ENCODE peak calls at places on chromosomes 2 and 18, in seven cellular contexts. D, X, Z, E, L, K and A are unnamed samples.

GRCh38 chr18:697771-698170 is 14.7 kb downstream of the ENOSF1 start:
- DNase-seq in D (no peak), X (no peak), Z (no peak), E (no peak), L (no peak), K (no peak), A (no peak)

GRCh38 chr2:85353876-85354285 is 447 bp downstream of the RETSAT start:
- DNase-seq in D (peak), X (no peak), Z (peak), E (peak), L (peak), K (no peak), A (no peak)

GRCh38 chr2:241161646-241162281 is 11.5 kb downstream of the PPP1R7 start:
- DNase-seq in D (no peak), X (no peak), Z (no peak), E (no peak), L (no peak), K (no peak), A (no peak)

GRCh38 chr2:229137623-229138022 is 133.5 kb downstream of the PID1 start:
- DNase-seq in D (no peak), X (no peak), Z (no peak), E (no peak), L (no peak), K (no peak), A (no peak)

GRCh38 chr18:74806700-74807416 is 209.2 kb downstream of the ZNF407 start:
- DNase-seq in D (no peak), X (no peak), Z (no peak), E (peak), L (peak), K (peak), A (no peak)

GRCh38 chr2:220987839-220988238 is 584.3 kb downstream of the EPHA4 start:
- DNase-seq in D (no peak), X (no peak), Z (no peak), E (no peak), L (no peak), K (no peak), A (no peak)

GRCh38 chr2:46909771-46910419 is 5.7 kb downstream of the MCFD2 start:
- DNase-seq in D (no peak), X (no peak), Z (no peak), E (peak), L (peak), K (peak), A (no peak)

GRCh38 chr2:85431787-85432186 is 13.3 kb downstream of the SH2D6 start:
- DNase-seq in D (no peak), X (no peak), Z (no peak), E (no peak), L (no peak), K (no peak), A (no peak)

GRCh38 chr2:33531345-33532059 is 55.1 kb downstream of the RASGRP3 start:
- DNase-seq in D (no peak), X (no peak), Z (no peak), E (no peak), L (no peak), K (peak), A (no peak)

GRCh38 chr18:9612989-9613388 is 1.4 kb downstream of the PPP4R1 start:
- DNase-seq in D (no peak), X (no peak), Z (no peak), E (no peak), L (no peak), K (no peak), A (no peak)

GRCh38 chr18:9614401-9615279 is at the start of gene PPP4R1:
- DNase-seq in D (peak), X (peak), Z (peak), E (no peak), L (peak), K (no peak), A (peak)

GRCh38 chr18:9613550-9614400 is 584 bp downstream of the PPP4R1 start:
- DNase-seq in D (peak), X (no peak), Z (peak), E (no peak), L (peak), K (no peak), A (peak)

GRCh38 chr18:9615280-9615797 is 980 bp upstream of the PPP4R1 start:
- DNase-seq in D (no peak), X (no peak), Z (no peak), E (no peak), L (no peak), K (no peak), A (no peak)

GRCh38 chr18:9612215-9612830 is 2.0 kb downstream of the PPP4R1 start:
- DNase-seq in D (no peak), X (no peak), Z (peak), E (peak), L (peak), K (no peak), A (peak)
- TF ChIP-seq JUND in D (no peak), X (no peak), Z (no peak), E (no peak), L (no peak), K (no peak), A (no peak)

DNA sequence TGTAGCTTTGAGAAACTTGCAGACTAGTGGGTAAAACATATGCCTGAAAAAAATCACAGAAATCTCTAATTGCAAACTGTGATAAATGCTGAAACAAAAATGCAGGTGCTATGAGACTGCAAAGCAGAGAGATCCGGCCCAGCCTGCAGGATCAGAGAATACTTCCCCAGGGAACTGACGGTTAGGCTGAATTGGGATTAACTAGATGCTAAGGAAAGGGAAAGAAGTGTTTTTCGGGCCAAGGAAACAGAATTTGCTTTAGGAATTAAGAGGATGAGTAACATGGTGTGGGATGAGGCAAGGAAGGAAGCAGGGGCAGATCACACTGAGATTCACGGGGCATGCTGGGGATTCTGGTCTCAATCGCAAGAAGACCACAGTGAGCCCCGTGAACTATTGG is 71.5 kb downstream of the OSBPL6 start:
- DNase-seq in D (no peak), X (no peak), Z (no peak), E (no peak), L (no peak), K (no peak), A (no peak)
- TF ChIP-seq JUND in D (no peak), X (no peak), Z (no peak), E (no peak), L (no peak), K (no peak), A (no peak)

DNA sequence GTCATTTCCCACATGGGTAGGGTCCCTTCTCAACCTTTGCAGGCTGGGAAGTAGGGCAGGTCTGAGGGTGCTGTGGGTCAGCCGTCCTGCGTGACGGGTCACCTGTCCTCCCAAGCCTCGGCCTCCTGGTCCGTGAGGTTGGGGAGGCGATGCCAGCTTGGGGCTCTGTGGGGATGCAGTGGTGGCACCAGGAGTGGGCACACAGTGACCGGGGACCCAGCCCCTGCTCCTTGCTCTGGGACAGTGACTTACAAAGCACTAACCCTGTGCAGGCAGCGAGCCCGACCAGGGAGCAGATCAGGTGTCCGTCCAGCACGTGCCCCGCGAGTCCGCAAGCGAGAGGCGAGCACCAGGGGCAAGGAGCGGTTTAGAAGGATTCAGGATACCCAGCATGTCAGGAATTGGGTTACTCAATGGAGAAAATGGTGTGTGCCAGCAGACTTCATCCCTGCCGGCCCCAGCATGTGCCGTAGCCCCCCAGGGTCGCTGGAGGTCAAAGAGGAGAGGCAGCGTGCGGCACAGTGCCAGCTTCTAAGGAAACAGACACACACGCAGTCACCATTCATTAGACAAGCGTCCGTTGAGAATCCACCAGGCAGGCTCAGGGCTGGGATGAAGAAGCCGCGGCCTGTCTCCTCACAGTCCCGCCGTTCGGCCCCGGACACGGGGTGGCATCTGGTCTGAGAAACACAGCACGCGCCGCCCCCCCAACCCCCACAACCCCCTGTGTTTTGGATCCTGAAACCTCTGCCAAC is 11.6 kb downstream of the COLEC11 start:
- DNase-seq in D (no peak), X (no peak), Z (peak), E (no peak), L (no peak), K (no peak), A (no peak)
- TF ChIP-seq JUND in D (no peak), X (no peak), Z (no peak), E (no peak), L (no peak), K (no peak), A (no peak)

GRCh38 chr18:76426738-76427305 is 68.2 kb downstream of the ZNF516 start:
- DNase-seq in D (peak), X (no peak), Z (peak), E (peak), L (peak), K (no peak), A (peak)

GRCh38 chr18:76428396-76429261 is 66.4 kb downstream of the ZNF516 start:
- DNase-seq in D (no peak), X (no peak), Z (no peak), E (no peak), L (no peak), K (no peak), A (no peak)

GRCh38 chr18:76422121-76422520 is 72.9 kb downstream of the ZNF516 start:
- DNase-seq in D (no peak), X (no peak), Z (no peak), E (no peak), L (no peak), K (no peak), A (no peak)

GRCh38 chr18:76422838-76423237 is 72.2 kb downstream of the ZNF516 start:
- DNase-seq in D (no peak), X (no peak), Z (no peak), E (no peak), L (no peak), K (no peak), A (no peak)

GRCh38 chr18:76425299-76426101 is 69.5 kb downstream of the ZNF516 start:
- DNase-seq in D (no peak), X (peak), Z (no peak), E (no peak), L (no peak), K (no peak), A (no peak)
- TF ChIP-seq JUND in D (no peak), X (no peak), Z (no peak), E (no peak), L (no peak), K (no peak), A (no peak)

DNA sequence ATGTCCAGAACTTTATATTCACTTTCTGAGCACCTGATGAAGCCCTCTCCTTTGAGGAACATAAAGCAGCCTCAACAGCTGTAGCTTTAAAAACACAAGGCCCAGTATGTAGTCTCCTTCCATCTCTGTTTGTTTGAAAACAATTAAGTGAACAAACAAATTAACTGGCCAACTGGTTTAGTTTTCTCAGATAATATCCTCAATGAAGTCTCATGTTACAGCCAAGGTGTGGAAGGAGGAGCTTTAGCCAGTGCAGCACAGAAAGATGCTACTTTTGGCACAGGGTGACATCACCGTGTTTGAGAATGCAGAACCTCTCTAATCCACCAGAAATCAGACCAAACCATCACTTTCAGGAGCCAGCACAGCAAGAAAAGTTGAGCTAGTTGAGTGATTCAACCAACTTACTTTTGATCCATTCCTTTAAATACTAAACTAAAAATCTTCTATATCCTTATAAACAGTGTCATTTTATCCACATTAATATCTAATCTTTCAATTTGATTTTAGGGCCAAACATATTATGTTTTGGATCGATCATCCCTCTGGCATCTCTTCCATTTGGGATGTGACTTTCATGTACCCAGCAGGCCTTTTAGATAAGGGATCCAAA is 488.7 kb downstream of the ARHGAP15 start:
- DNase-seq in D (no peak), X (no peak), Z (no peak), E (no peak), L (no peak), K (no peak), A (peak)
- TF ChIP-seq JUND in D (no peak), X (no peak), Z (no peak), E (no peak), L (no peak), K (no peak), A (no peak)

GRCh38 chr2:99403084-99403483 is 65.9 kb downstream of the EIF5B start:
- DNase-seq in D (no peak), X (no peak), Z (no peak), E (no peak), L (peak), K (no peak), A (no peak)
- TF ChIP-seq JUND in D (no peak), X (no peak), Z (no peak), E (no peak), L (no peak), K (no peak), A (no peak)